ENCODE peak calls at places on chromosomes 3 and 15, in four cellular contexts. H, O, V and I are unnamed samples.

GRCh38 chr15:84831028-84831427 is 13.9 kb downstream of the ALPK3 start:
- DNase-seq in H (no peak), V (no peak), O (no peak), I (no peak)

GRCh38 chr15:85746641-85747040 is 48.1 kb downstream of the KLHL25 start:
- DNase-seq in V (no peak), O (no peak), H (no peak), I (no peak)

GRCh38 chr15:42338500-42338899 is 20.8 kb upstream of the CAPN3 start:
- DNase-seq in O (no peak), H (no peak), V (no peak), I (no peak)

GRCh38 chr15:96225642-96226259 is 104.7 kb upstream of the NR2F2 start:
- DNase-seq in O (no peak), V (no peak), H (no peak), I (no peak)

GRCh38 chr3:122005033-122005565 is 16.9 kb downstream of the ILDR1 start:
- DNase-seq in V (no peak), H (no peak), O (no peak), I (no peak)

GRCh38 chr15:39084683-39085530 is 496.0 kb upstream of the THBS1 start:
- DNase-seq in V (no peak), O (no peak), H (no peak), I (no peak)

GRCh38 chr3:79994397-79994796 is 226.6 kb upstream of the ROBO1 start:
- DNase-seq in O (no peak), V (no peak), H (no peak), I (no peak)

GRCh38 chr3:5136619-5137429 is 14.7 kb downstream of the ARL8B start:
- DNase-seq in H (no peak), V (no peak), O (no peak), I (no peak)

GRCh38 chr3:172524611-172525010 is 1.4 kb upstream of the TNFSF10 start:
- DNase-seq in H (no peak), O (no peak), V (no peak), I (no peak)

GRCh38 chr15:69170597-69170996 is 10.2 kb downstream of the GLCE start:
- DNase-seq in O (no peak), H (no peak), V (no peak), I (no peak)

GRCh38 chr3:106734712-106735111 is 642.5 kb upstream of the CCDC54 start:
- DNase-seq in O (no peak), H (no peak), V (no peak), I (no peak)

GRCh38 chr3:123330441-123330991 is 118.4 kb downstream of the ADCY5 start:
- DNase-seq in V (no peak), H (no peak), O (no peak), I (no peak)

GRCh38 chr15:20351448-20351961 is 190.1 kb downstream of the GOLGA6L6 start:
- DNase-seq in V (no peak), H (no peak), O (peak), I (no peak)

GRCh38 chr3:46215810-46216414 is 7.8 kb upstream of the CCR1 start:
- DNase-seq in H (no peak), V (no peak), O (no peak), I (no peak)

GRCh38 chr3:52730681-52731080 is 24.8 kb downstream of the SPCS1 start:
- DNase-seq in V (no peak), O (no peak), H (no peak), I (no peak)

GRCh38 chr3:152039887-152040286 is 166.4 kb downstream of the SUCNR1 start:
- DNase-seq in H (no peak), V (no peak), O (no peak), I (no peak)

GRCh38 chr3:123338620-123339061 is 110.2 kb downstream of the ADCY5 start:
- DNase-seq in H (no peak), V (no peak), O (no peak), I (no peak)

GRCh38 chr3:101725192-101725889 is 927 bp downstream of the CEP97 start:
- DNase-seq in H (no peak), O (peak), V (no peak), I (no peak)

GRCh38 chr3:62604301-62604700 is 231.0 kb upstream of the FEZF2 start:
- DNase-seq in V (no peak), H (peak), O (no peak), I (no peak)

GRCh38 chr15:91694131-91694828 is 159.2 kb upstream of the SLCO3A1 start:
- DNase-seq in V (no peak), O (peak), H (no peak), I (no peak)

GRCh38 chr15:90860942-90861675 is 7.3 kb upstream of the FURIN start:
- DNase-seq in O (no peak), H (no peak), V (no peak), I (no peak)

GRCh38 chr3:72438072-72438471 is 410.2 kb downstream of the SHQ1 start:
- DNase-seq in V (no peak), H (no peak), O (no peak), I (no peak)

GRCh38 chr3:98945006-98945626 is 43.6 kb upstream of the DCBLD2 start:
- DNase-seq in O (no peak), H (no peak), V (no peak), I (no peak)